ENCODE peak calls at places on chromosomes 6 and 20, in ten cellular contexts. One of them, this sample, is unnamed.

GRCh38 chr6:118558811-118559217 is 10.7 kb downstream of the PLN start:
- DNase-seq in HT1080: peak; percentile 36
- DNase-seq in CD4-positive, CD25-positive, alpha-beta regulatory T cell: no peak
- DNase-seq in stimulated activated CD4-positive, alpha-beta T cell treated with anti-CD3 and anti-CD28 coated beads, Interleukin-15, amount 100 ng/mL, for 1 hour: no peak
- DNase-seq in naive B cell: no peak
- DNase-seq in hepatocyte: no peak
- DNase-seq in lung: no peak
- DNase-seq in RWPE1: no peak
- DNase-seq in CD8-positive, alpha-beta T cell: peak; percentile 16
- DNase-seq in putamen: no peak
- DNase-seq in this sample: no peak

GRCh38 chr20:32333988-32334885 is 23.9 kb upstream of the ASXL1 start:
- DNase-seq in HT1080: no peak
- DNase-seq in CD4-positive, CD25-positive, alpha-beta regulatory T cell: peak; percentile 24
- DNase-seq in stimulated activated CD4-positive, alpha-beta T cell treated with anti-CD3 and anti-CD28 coated beads, Interleukin-15, amount 100 ng/mL, for 1 hour: peak; percentile 32
- DNase-seq in naive B cell: no peak
- DNase-seq in hepatocyte: no peak
- DNase-seq in lung: peak; percentile 82
- DNase-seq in RWPE1: no peak
- DNase-seq in CD8-positive, alpha-beta T cell: peak; percentile 32
- DNase-seq in putamen: peak; percentile 46
- DNase-seq in this sample: peak; percentile 72

GRCh38 chr20:43752561-43753301 is 25.9 kb upstream of the GTSF1L start:
- DNase-seq in HT1080: peak; percentile 96
- DNase-seq in CD4-positive, CD25-positive, alpha-beta regulatory T cell: no peak
- DNase-seq in stimulated activated CD4-positive, alpha-beta T cell treated with anti-CD3 and anti-CD28 coated beads, Interleukin-15, amount 100 ng/mL, for 1 hour: no peak
- DNase-seq in naive B cell: no peak
- DNase-seq in hepatocyte: no peak
- DNase-seq in lung: peak; percentile 51
- DNase-seq in RWPE1: no peak
- DNase-seq in CD8-positive, alpha-beta T cell: no peak
- DNase-seq in putamen: no peak
- DNase-seq in this sample: peak; percentile 20

GRCh38 chr20:10596726-10597125 is 77.1 kb downstream of the JAG1 start:
- DNase-seq in HT1080: peak; percentile 70
- DNase-seq in CD4-positive, CD25-positive, alpha-beta regulatory T cell: no peak
- DNase-seq in stimulated activated CD4-positive, alpha-beta T cell treated with anti-CD3 and anti-CD28 coated beads, Interleukin-15, amount 100 ng/mL, for 1 hour: no peak
- DNase-seq in naive B cell: no peak
- DNase-seq in hepatocyte: no peak
- DNase-seq in lung: no peak
- DNase-seq in RWPE1: peak; percentile 45
- DNase-seq in CD8-positive, alpha-beta T cell: no peak
- DNase-seq in putamen: no peak
- DNase-seq in this sample: no peak

GRCh38 chr20:51412333-51412761 is 130.2 kb downstream of the NFATC2 start:
- DNase-seq in HT1080: peak; percentile 45
- DNase-seq in CD4-positive, CD25-positive, alpha-beta regulatory T cell: no peak
- DNase-seq in stimulated activated CD4-positive, alpha-beta T cell treated with anti-CD3 and anti-CD28 coated beads, Interleukin-15, amount 100 ng/mL, for 1 hour: no peak
- DNase-seq in naive B cell: no peak
- DNase-seq in hepatocyte: peak; percentile 35
- DNase-seq in lung: no peak
- DNase-seq in RWPE1: no peak
- DNase-seq in CD8-positive, alpha-beta T cell: no peak
- DNase-seq in putamen: no peak
- DNase-seq in this sample: no peak

GRCh38 chr20:56900252-56900651 is 271.1 kb downstream of the TFAP2C start:
- DNase-seq in HT1080: no peak
- DNase-seq in CD4-positive, CD25-positive, alpha-beta regulatory T cell: no peak
- DNase-seq in stimulated activated CD4-positive, alpha-beta T cell treated with anti-CD3 and anti-CD28 coated beads, Interleukin-15, amount 100 ng/mL, for 1 hour: no peak
- DNase-seq in naive B cell: no peak
- DNase-seq in hepatocyte: no peak
- DNase-seq in lung: no peak
- DNase-seq in RWPE1: no peak
- DNase-seq in CD8-positive, alpha-beta T cell: no peak
- DNase-seq in putamen: no peak
- DNase-seq in this sample: no peak

GRCh38 chr20:10185741-10186558 is 32.7 kb upstream of the SNAP25 start:
- DNase-seq in HT1080: peak; percentile 11
- DNase-seq in CD4-positive, CD25-positive, alpha-beta regulatory T cell: no peak
- DNase-seq in stimulated activated CD4-positive, alpha-beta T cell treated with anti-CD3 and anti-CD28 coated beads, Interleukin-15, amount 100 ng/mL, for 1 hour: no peak
- DNase-seq in naive B cell: no peak
- DNase-seq in hepatocyte: peak; percentile 28
- DNase-seq in lung: no peak
- DNase-seq in RWPE1: no peak
- DNase-seq in CD8-positive, alpha-beta T cell: no peak
- DNase-seq in putamen: peak; percentile 31
- DNase-seq in this sample: peak; percentile 79

GRCh38 chr6:56156643-56157042 is 90.7 kb downstream of the COL21A1 start:
- DNase-seq in HT1080: peak; percentile 86
- DNase-seq in CD4-positive, CD25-positive, alpha-beta regulatory T cell: no peak
- DNase-seq in stimulated activated CD4-positive, alpha-beta T cell treated with anti-CD3 and anti-CD28 coated beads, Interleukin-15, amount 100 ng/mL, for 1 hour: no peak
- DNase-seq in naive B cell: no peak
- DNase-seq in hepatocyte: peak; percentile 8
- DNase-seq in lung: no peak
- DNase-seq in RWPE1: no peak
- DNase-seq in CD8-positive, alpha-beta T cell: no peak
- DNase-seq in putamen: no peak
- DNase-seq in this sample: no peak

GRCh38 chr6:90870561-90870960 is 283.7 kb upstream of the MAP3K7 start:
- DNase-seq in HT1080: peak; percentile 67
- DNase-seq in CD4-positive, CD25-positive, alpha-beta regulatory T cell: no peak
- DNase-seq in stimulated activated CD4-positive, alpha-beta T cell treated with anti-CD3 and anti-CD28 coated beads, Interleukin-15, amount 100 ng/mL, for 1 hour: no peak
- DNase-seq in naive B cell: no peak
- DNase-seq in hepatocyte: no peak
- DNase-seq in lung: no peak
- DNase-seq in RWPE1: no peak
- DNase-seq in CD8-positive, alpha-beta T cell: no peak
- DNase-seq in putamen: no peak
- DNase-seq in this sample: no peak

GRCh38 chr6:89679215-89680120 is 40.9 kb upstream of the LYRM2 start:
- DNase-seq in HT1080: no peak
- DNase-seq in CD4-positive, CD25-positive, alpha-beta regulatory T cell: no peak
- DNase-seq in stimulated activated CD4-positive, alpha-beta T cell treated with anti-CD3 and anti-CD28 coated beads, Interleukin-15, amount 100 ng/mL, for 1 hour: no peak
- DNase-seq in naive B cell: no peak
- DNase-seq in hepatocyte: no peak
- DNase-seq in lung: no peak
- DNase-seq in RWPE1: no peak
- DNase-seq in CD8-positive, alpha-beta T cell: no peak
- DNase-seq in putamen: peak; percentile 53
- DNase-seq in this sample: no peak

GRCh38 chr6:100166991-100167390 is 173.0 kb upstream of the MCHR2 start:
- DNase-seq in HT1080: no peak
- DNase-seq in CD4-positive, CD25-positive, alpha-beta regulatory T cell: no peak
- DNase-seq in stimulated activated CD4-positive, alpha-beta T cell treated with anti-CD3 and anti-CD28 coated beads, Interleukin-15, amount 100 ng/mL, for 1 hour: no peak
- DNase-seq in naive B cell: no peak
- DNase-seq in hepatocyte: no peak
- DNase-seq in lung: no peak
- DNase-seq in RWPE1: no peak
- DNase-seq in CD8-positive, alpha-beta T cell: no peak
- DNase-seq in putamen: no peak
- DNase-seq in this sample: no peak

GRCh38 chr6:13488015-13488895 is 855 bp upstream of the GFOD1 start:
- DNase-seq in HT1080: no peak
- DNase-seq in CD4-positive, CD25-positive, alpha-beta regulatory T cell: no peak
- DNase-seq in stimulated activated CD4-positive, alpha-beta T cell treated with anti-CD3 and anti-CD28 coated beads, Interleukin-15, amount 100 ng/mL, for 1 hour: no peak
- DNase-seq in naive B cell: peak; percentile 57
- DNase-seq in hepatocyte: peak; percentile 40
- DNase-seq in lung: no peak
- DNase-seq in RWPE1: peak; percentile 25
- DNase-seq in CD8-positive, alpha-beta T cell: peak; percentile 20
- DNase-seq in putamen: no peak
- DNase-seq in this sample: peak; percentile 35

GRCh38 chr6:52341861-52342260 is 20.1 kb upstream of the PAQR8 start:
- DNase-seq in HT1080: no peak
- DNase-seq in CD4-positive, CD25-positive, alpha-beta regulatory T cell: no peak
- DNase-seq in stimulated activated CD4-positive, alpha-beta T cell treated with anti-CD3 and anti-CD28 coated beads, Interleukin-15, amount 100 ng/mL, for 1 hour: no peak
- DNase-seq in naive B cell: no peak
- DNase-seq in hepatocyte: no peak
- DNase-seq in lung: no peak
- DNase-seq in RWPE1: no peak
- DNase-seq in CD8-positive, alpha-beta T cell: no peak
- DNase-seq in putamen: no peak
- DNase-seq in this sample: no peak

GRCh38 chr6:81561731-81562130 is 190.8 kb downstream of the TENT5A start:
- DNase-seq in HT1080: no peak
- DNase-seq in CD4-positive, CD25-positive, alpha-beta regulatory T cell: no peak
- DNase-seq in stimulated activated CD4-positive, alpha-beta T cell treated with anti-CD3 and anti-CD28 coated beads, Interleukin-15, amount 100 ng/mL, for 1 hour: no peak
- DNase-seq in naive B cell: no peak
- DNase-seq in hepatocyte: no peak
- DNase-seq in lung: no peak
- DNase-seq in RWPE1: no peak
- DNase-seq in CD8-positive, alpha-beta T cell: no peak
- DNase-seq in putamen: no peak
- DNase-seq in this sample: no peak

GRCh38 chr6:85078071-85078470 is 313.7 kb upstream of the TBX18 start:
- DNase-seq in HT1080: peak; percentile 94
- DNase-seq in CD4-positive, CD25-positive, alpha-beta regulatory T cell: no peak
- DNase-seq in stimulated activated CD4-positive, alpha-beta T cell treated with anti-CD3 and anti-CD28 coated beads, Interleukin-15, amount 100 ng/mL, for 1 hour: no peak
- DNase-seq in naive B cell: no peak
- DNase-seq in hepatocyte: peak; percentile 64
- DNase-seq in lung: no peak
- DNase-seq in RWPE1: peak; percentile 74
- DNase-seq in CD8-positive, alpha-beta T cell: no peak
- DNase-seq in putamen: no peak
- DNase-seq in this sample: no peak

This sample was measured in mucosa of gallbladder.